ENCODE peak calls at places on chromosomes 1 and 21, in five cellular contexts. E is stimulated activated CD4-positive, alpha-beta T cell treated with anti-CD3 and anti-CD28 coated beads, TNF-alpha, amount 100 ng/mL, for 48 hours; N is HT1080; U is CD8-positive, alpha-beta memory T cell; B is NCI-H226. A is an unnamed sample.

GRCh38 chr21:18493420-18493819 is 89.8 kb upstream of the TMPRSS15 start:
- DNase-seq in E (no peak), N (peak; percentile 92), U (no peak), B (peak; percentile 91), A (peak; percentile 80)

GRCh38 chr1:5972198-5972520 is 20.1 kb downstream of the NPHP4 start:
- DNase-seq in E (no peak), N (no peak), U (no peak), B (no peak), A (no peak)

GRCh38 chr1:21495225-21495820 is 13.9 kb upstream of the ALPL start:
- DNase-seq in E (no peak), N (no peak), U (no peak), B (no peak), A (no peak)

GRCh38 chr1:39196244-39197215 is 8.0 kb upstream of the MACF1 start:
- DNase-seq in E (no peak), N (peak; percentile 93), U (peak; percentile 86), B (peak; percentile 62), A (peak; percentile 69)

GRCh38 chr1:33003657-33004056 is 33.0 kb downstream of the AK2 start:
- DNase-seq in E (no peak), N (no peak), U (no peak), B (no peak), A (no peak)

GRCh38 chr1:188668083-188668482 is 1809.6 kb downstream of the BRINP3 start:
- DNase-seq in E (no peak), N (peak; percentile 3), U (no peak), B (no peak), A (no peak)

GRCh38 chr1:244381887-244382565 is 69.7 kb downstream of the ADSS2 start:
- DNase-seq in E (no peak), N (peak; percentile 79), U (no peak), B (peak; percentile 49), A (no peak)

GRCh38 chr1:36947384-36947783 is 86.9 kb downstream of the GRIK3 start:
- DNase-seq in E (no peak), N (no peak), U (no peak), B (no peak), A (no peak)

GRCh38 chr1:19480282-19480681 is 5.1 kb downstream of the CAPZB start:
- DNase-seq in E (no peak), N (no peak), U (no peak), B (no peak), A (no peak)

GRCh38 chr1:156230102-156230501 is 11.9 kb upstream of the BGLAP start:
- DNase-seq in E (no peak), N (no peak), U (no peak), B (no peak), A (no peak)

GRCh38 chr1:84450916-84451315 is 28.1 kb upstream of the RPF1 start:
- DNase-seq in E (no peak), N (peak; percentile 24), U (no peak), B (no peak), A (no peak)

GRCh38 chr1:166489670-166490436 is 323.1 kb upstream of the FAM78B start:
- DNase-seq in E (peak; percentile 14), N (peak; percentile 85), U (peak; percentile 55), B (no peak), A (peak; percentile 85)

GRCh38 chr1:19435851-19436465 is 49.4 kb downstream of the CAPZB start:
- DNase-seq in E (no peak), N (no peak), U (no peak), B (no peak), A (peak; percentile 57)

GRCh38 chr1:200035397-200035955 is 8.0 kb downstream of the NR5A2 start:
- DNase-seq in E (no peak), N (no peak), U (no peak), B (no peak), A (no peak)

GRCh38 chr1:23177031-23177430 is 8.4 kb upstream of the LUZP1 start:
- DNase-seq in E (no peak), N (no peak), U (no peak), B (no peak), A (no peak)

GRCh38 chr1:118360817-118361216 is 175.8 kb upstream of the SPAG17 start:
- DNase-seq in E (no peak), N (peak; percentile 53), U (no peak), B (no peak), A (peak; percentile 30)

GRCh38 chr1:11924334-11925195 is 1.7 kb downstream of the KIAA2013 start:
- DNase-seq in E (no peak), N (no peak), U (no peak), B (no peak), A (no peak)

GRCh38 chr1:178275553-178275952 is 181.6 kb downstream of the RASAL2 start:
- DNase-seq in E (no peak), N (peak; percentile 64), U (no peak), B (peak; percentile 48), A (peak; percentile 9)

GRCh38 chr1:22829001-22829989 is 118.7 kb downstream of the EPHB2 start:
- DNase-seq in E (no peak), N (no peak), U (no peak), B (no peak), A (peak; percentile 27)

GRCh38 chr1:115526900-115527299 is 114.9 kb upstream of the VANGL1 start:
- DNase-seq in E (no peak), N (no peak), U (no peak), B (no peak), A (no peak)

GRCh38 chr1:178716111-178716510 is 8.9 kb upstream of the RALGPS2 start:
- DNase-seq in E (no peak), N (no peak), U (no peak), B (peak; percentile 16), A (no peak)

GRCh38 chr21:34908424-34909055 is 140.6 kb downstream of the RUNX1 start:
- DNase-seq in E (no peak), N (no peak), U (no peak), B (peak; percentile 68), A (no peak)

A was measured in Daoy.